ENCODE peak calls at places on chromosomes 4 and X, in six cellular contexts. V is MG63, E is epithelial cell of esophagus, R is IMR-90, O is coronary artery, Z is glutamatergic neuron. M is an unnamed sample.

GRCh38 chrX:145631461-145631951 is 186.1 kb upstream of the SLITRK2 start:
- DNase-seq in V (no peak), E (no peak), R (no peak), O (no peak), Z (no peak), M (no peak)

GRCh38 chr4:7120341-7120740 is 52.5 kb upstream of the GRPEL1 start:
- DNase-seq in V (no peak), E (no peak), R (peak; percentile 12), O (no peak), Z (no peak), M (no peak)

GRCh38 chrX:37993857-37994619 is 12.3 kb upstream of the SYTL5 start:
- DNase-seq in V (no peak), E (peak; percentile 63), R (no peak), O (no peak), Z (no peak), M (no peak)

GRCh38 chrX:136295380-136295779 is 5.4 kb upstream of the ADGRG4 start:
- DNase-seq in V (no peak), E (no peak), R (no peak), O (no peak), Z (no peak), M (no peak)

GRCh38 chrX:84724576-84724975 is 222.3 kb upstream of the HDX start:
- DNase-seq in V (no peak), E (no peak), R (no peak), O (no peak), Z (no peak), M (no peak)

GRCh38 chr4:53717064-53717549 is 125.8 kb upstream of the LNX1 start:
- DNase-seq in V (no peak), E (no peak), R (peak; percentile 73), O (no peak), Z (no peak), M (no peak)

GRCh38 chr4:41670530-41670929 is 78.0 kb downstream of the PHOX2B start:
- DNase-seq in V (no peak), E (no peak), R (no peak), O (no peak), Z (no peak), M (no peak)

GRCh38 chr4:21780158-21780557 is 168.4 kb downstream of the KCNIP4 start:
- DNase-seq in V (peak; percentile 28), E (peak; percentile 16), R (peak; percentile 41), O (no peak), Z (no peak), M (no peak)

GRCh38 chrX:111095974-111096870 is at the start of gene PAK3:
- DNase-seq in V (peak; percentile 25), E (peak; percentile 58), R (peak; percentile 64), O (peak; percentile 75), Z (peak; percentile 61), M (peak; percentile 78)

GRCh38 chrX:138925330-138925729 is 213.8 kb upstream of the FGF13 start:
- DNase-seq in V (peak; percentile 68), E (peak; percentile 86), R (peak; percentile 27), O (no peak), Z (no peak), M (no peak)

GRCh38 chrX:111090458-111090857 is 5.5 kb upstream of the PAK3 start:
- DNase-seq in V (no peak), E (no peak), R (no peak), O (no peak), Z (no peak), M (no peak)

GRCh38 chr4:138680251-138680650 is 335.3 kb upstream of the NOCT start:
- DNase-seq in V (no peak), E (peak; percentile 58), R (no peak), O (no peak), Z (no peak), M (no peak)

GRCh38 chr4:48944252-48944651 is 37.7 kb upstream of the OCIAD2 start:
- DNase-seq in V (peak; percentile 78), E (peak; percentile 93), R (no peak), O (no peak), Z (no peak), M (no peak)

GRCh38 chr4:16530688-16531635 is 304.7 kb upstream of the TAPT1 start:
- DNase-seq in V (no peak), E (no peak), R (peak; percentile 86), O (no peak), Z (no peak), M (no peak)

GRCh38 chr4:27360651-27361347 is 500.2 kb downstream of the STIM2 start:
- DNase-seq in V (peak; percentile 68), E (peak; percentile 53), R (peak; percentile 4), O (no peak), Z (no peak), M (no peak)

GRCh38 chrX:84118315-84118714 is 69.7 kb downstream of the RPS6KA6 start:
- DNase-seq in V (no peak), E (peak; percentile 8), R (no peak), O (no peak), Z (no peak), M (no peak)

GRCh38 chrX:38804481-38805293 is 3.4 kb downstream of the MID1IP1 start:
- DNase-seq in V (peak; percentile 62), E (peak; percentile 53), R (no peak), O (peak; percentile 74), Z (peak; percentile 34), M (peak; percentile 69)

GRCh38 chrX:150310417-150310816 is 52.7 kb upstream of the MAMLD1 start:
- DNase-seq in V (no peak), E (no peak), R (no peak), O (no peak), Z (no peak), M (no peak)

GRCh38 chr4:171813195-171813955 is at the start of gene GALNTL6:
- DNase-seq in V (no peak), E (peak; percentile 22), R (no peak), O (no peak), Z (peak; percentile 60), M (peak; percentile 84)

GRCh38 chr4:154660052-154660451 is 47.6 kb upstream of the FGG start:
- DNase-seq in V (peak; percentile 30), E (no peak), R (no peak), O (no peak), Z (no peak), M (no peak)

GRCh38 chr4:55087016-55087929 is 38.1 kb downstream of the KDR start:
- DNase-seq in V (no peak), E (no peak), R (no peak), O (no peak), Z (no peak), M (no peak)

GRCh38 chr4:54961357-54961975 is 163.9 kb downstream of the KDR start:
- DNase-seq in V (no peak), E (peak; percentile 53), R (peak; percentile 52), O (no peak), Z (no peak), M (peak; percentile 43)

GRCh38 chr4:121712783-121713182 is 16.0 kb upstream of the ANXA5 start:
- DNase-seq in V (no peak), E (no peak), R (no peak), O (no peak), Z (no peak), M (no peak)

GRCh38 chr4:26263165-26263564 is 57.6 kb upstream of the RBPJ start:
- DNase-seq in V (no peak), E (no peak), R (no peak), O (no peak), Z (no peak), M (no peak)

GRCh38 chr4:7960017-7960789 is 20.5 kb upstream of the AFAP1 start:
- DNase-seq in V (peak; percentile 48), E (peak; percentile 80), R (no peak), O (no peak), Z (no peak), M (no peak)

GRCh38 chr4:7769936-7770674 is 169.6 kb downstream of the AFAP1 start:
- DNase-seq in V (no peak), E (peak; percentile 17), R (peak; percentile 25), O (no peak), Z (no peak), M (no peak)

GRCh38 chr4:82429728-82430192 is 502 bp downstream of the HNRNPDL start:
- DNase-seq in V (no peak), E (peak; percentile 62), R (no peak), O (no peak), Z (no peak), M (no peak)

GRCh38 chr4:48949518-48950207 is 36.4 kb upstream of the CWH43 start:
- DNase-seq in V (peak; percentile 50), E (peak; percentile 93), R (no peak), O (no peak), Z (no peak), M (no peak)